ENCODE peak calls at places on chromosomes 2 and 18, in seven cellular contexts. Y, Z, W, C, T, R and X are unnamed samples.

GRCh38 chr18:57947117-57947516 is 96.9 kb upstream of the NEDD4L start:
- DNase-seq in W (no peak), Z (no peak), C (no peak), R (no peak), T (no peak), Y (no peak), X (no peak)

GRCh38 chr2:65786001-65786400 is 353.6 kb upstream of the SPRED2 start:
- DNase-seq in R (no peak), W (no peak), Z (no peak), Y (no peak), C (no peak), T (no peak), X (no peak)

GRCh38 chr2:109285244-109285651 is 156.2 kb downstream of the SH3RF3 start:
- DNase-seq in W (no peak), Y (no peak), C (peak), T (no peak), Z (no peak), R (peak), X (no peak)

GRCh38 chr18:49028801-49029506 is 78.2 kb upstream of the SMAD7 start:
- DNase-seq in T (no peak), W (no peak), Z (no peak), C (no peak), Y (no peak), R (no peak), X (no peak)

GRCh38 chr2:24435391-24436316 is 55.4 kb upstream of the NCOA1 start:
- DNase-seq in C (peak), W (no peak), R (no peak), Z (no peak), Y (peak), T (peak), X (no peak)

GRCh38 chr2:225114924-225115323 is 72.7 kb upstream of the DOCK10 start:
- DNase-seq in Z (no peak), R (no peak), W (no peak), Y (no peak), T (no peak), C (no peak), X (no peak)

GRCh38 chr2:48900321-48901014 is 144.9 kb upstream of the LHCGR start:
- DNase-seq in C (peak), Z (no peak), W (no peak), R (peak), Y (no peak), T (peak), X (no peak)

GRCh38 chr2:111191877-111192276 is 71.2 kb downstream of the BCL2L11 start:
- DNase-seq in Y (no peak), R (no peak), C (no peak), T (no peak), Z (no peak), W (no peak), X (no peak)

GRCh38 chr18:72826736-72827135 is 41.1 kb downstream of the NETO1 start:
- DNase-seq in T (no peak), R (no peak), Z (no peak), Y (no peak), W (no peak), C (no peak), X (no peak)

GRCh38 chr2:238511614-238511950 is 84.9 kb downstream of the ASB1 start:
- DNase-seq in R (no peak), Z (no peak), T (no peak), W (no peak), C (no peak), Y (no peak), X (no peak)

GRCh38 chr18:32213693-32214092 is 23.9 kb downstream of the MEP1B start:
- DNase-seq in R (no peak), C (no peak), Y (peak), W (no peak), T (no peak), Z (no peak), X (no peak)

GRCh38 chr2:75342504-75343175 is 143.3 kb upstream of the TACR1 start:
- DNase-seq in T (no peak), C (no peak), R (no peak), Z (no peak), Y (no peak), W (peak), X (no peak)